ENCODE peak calls at places on chromosomes 6 and 20, in eight cellular contexts. L is HTR-8/SVneo, Z is NCI-H1694 treated with DMSO at 0.1 percent for 48 hours, T is cardiac fibroblast, N is activated gamma-delta T cell, Y is Peyer's patch, Q is endodermal cell, J is AG04450. M is an unnamed sample.

GRCh38 chr20:53712212-53712977 is 118.8 kb upstream of the ZNF217 start:
- DNase-seq in L (no peak), Z (no peak), T (no peak), N (no peak), Y (no peak), Q (peak), J (no peak), M (no peak)

GRCh38 chr6:13725570-13725969 is 13.9 kb upstream of the RANBP9 start:
- DNase-seq in L (no peak), Z (no peak), T (peak), N (no peak), Y (no peak), Q (no peak), J (no peak), M (peak)

GRCh38 chr20:18795366-18795765 is 18.2 kb upstream of the SCP2D1 start:
- DNase-seq in L (no peak), Z (no peak), T (no peak), N (no peak), Y (no peak), Q (no peak), J (no peak), M (no peak)

GRCh38 chr6:158387036-158387435 is 74.8 kb downstream of the TULP4 start:
- DNase-seq in L (no peak), Z (no peak), T (no peak), N (no peak), Y (no peak), Q (no peak), J (no peak), M (no peak)

GRCh38 chr20:17895641-17896246 is 72.8 kb downstream of the SNX5 start:
- DNase-seq in L (no peak), Z (no peak), T (peak), N (no peak), Y (no peak), Q (no peak), J (no peak), M (peak)

GRCh38 chr20:63372971-63373885 is 12.1 kb upstream of the CHRNA4 start:
- DNase-seq in L (no peak), Z (no peak), T (no peak), N (no peak), Y (no peak), Q (no peak), J (no peak), M (no peak)

GRCh38 chr6:150592377-150592995 is 7.2 kb upstream of the PLEKHG1 start:
- DNase-seq in L (no peak), Z (no peak), T (no peak), N (no peak), Y (no peak), Q (no peak), J (no peak), M (no peak)

GRCh38 chr6:135006386-135006914 is 48.2 kb downstream of the HBS1L start:
- DNase-seq in L (no peak), Z (no peak), T (peak), N (no peak), Y (no peak), Q (no peak), J (no peak), M (no peak)

M was measured in ureter.